ENCODE peak calls at places on chromosomes 2 and 18, in six cellular contexts. M is K562, I is HCT116, P is PC-3, Q is foreskin fibroblast, J is AG04450. A is an unnamed sample.

GRCh38 chr18:79463424-79463960 is 67.8 kb downstream of the NFATC1 start:
- DNase-seq in Q (no peak), P (no peak), J (no peak), M (no peak), I (no peak), A (no peak)

GRCh38 chr2:39492095-39492590 is 55.1 kb upstream of the MAP4K3 start:
- DNase-seq in M (peak), P (peak), Q (peak), J (peak), I (no peak), A (peak)

GRCh38 chr2:85741811-85742507 is 11.8 kb upstream of the ATOH8 start:
- DNase-seq in P (peak), Q (peak), M (no peak), I (no peak), J (peak), A (peak)

GRCh38 chr18:10400534-10400933 is 53.9 kb upstream of the APCDD1 start:
- DNase-seq in I (no peak), P (no peak), Q (no peak), M (no peak), J (no peak), A (no peak)

GRCh38 chr2:102621630-102622029 is 2.3 kb downstream of the SLC9A2 start:
- DNase-seq in P (peak), M (no peak), Q (no peak), I (no peak), J (no peak), A (no peak)

GRCh38 chr2:232522014-232522854 is 2.0 kb downstream of the PRSS56 start:
- DNase-seq in P (peak), I (no peak), J (no peak), M (peak), Q (no peak), A (no peak)

GRCh38 chr18:69349912-69350597 is 50.6 kb upstream of the DOK6 start:
- DNase-seq in P (no peak), M (no peak), I (no peak), J (no peak), Q (no peak), A (no peak)

GRCh38 chr18:39773656-39774055 is 2181.4 kb upstream of the PIK3C3 start:
- DNase-seq in J (no peak), I (no peak), Q (no peak), P (no peak), M (no peak), A (no peak)

GRCh38 chr2:39141346-39142011 is 20.6 kb upstream of the SOS1 start:
- DNase-seq in J (no peak), Q (no peak), M (no peak), I (no peak), P (peak), A (no peak)

GRCh38 chr2:239589855-239590254 is 189.0 kb upstream of the HDAC4 start:
- DNase-seq in M (no peak), J (no peak), I (no peak), P (no peak), Q (no peak), A (no peak)

GRCh38 chr18:48983793-48984437 is 33.1 kb upstream of the SMAD7 start:
- DNase-seq in P (no peak), I (no peak), M (no peak), Q (no peak), J (no peak), A (no peak)

GRCh38 chr18:26547302-26548143 is 830 bp downstream of the KCTD1 start:
- DNase-seq in M (no peak), Q (peak), P (no peak), I (no peak), J (peak), A (peak)

GRCh38 chr2:23286765-23287155 is 98.2 kb upstream of the KLHL29 start:
- DNase-seq in P (peak), Q (peak), I (no peak), J (no peak), M (no peak), A (peak)

GRCh38 chr2:6730003-6730402 is 135.7 kb downstream of the CMPK2 start:
- DNase-seq in J (no peak), P (peak), I (no peak), Q (no peak), M (no peak), A (no peak)

GRCh38 chr18:47254341-47254939 is 3.0 kb upstream of the SKOR2 start:
- DNase-seq in J (peak), I (no peak), Q (no peak), M (peak), P (peak), A (no peak)

GRCh38 chr2:234444888-234445287 is 52.0 kb downstream of the ARL4C start:
- DNase-seq in J (peak), Q (peak), P (no peak), M (no peak), I (no peak), A (peak)

GRCh38 chr2:72669121-72669520 is 156.7 kb downstream of the EXOC6B start:
- DNase-seq in Q (peak), M (no peak), J (peak), P (peak), I (no peak), A (peak)

GRCh38 chr2:82539222-82539621 is 1919.9 kb downstream of the SUCLG1 start:
- DNase-seq in P (no peak), M (no peak), Q (no peak), J (no peak), I (no peak), A (no peak)

GRCh38 chr2:46767706-46768105 is 147.9 kb downstream of the MCFD2 start:
- DNase-seq in J (no peak), M (no peak), P (no peak), Q (no peak), I (no peak), A (no peak)

GRCh38 chr2:28753043-28753683 is 1.5 kb downstream of the PPP1CB start:
- DNase-seq in M (peak), Q (peak), I (peak), J (peak), P (peak), A (peak)

GRCh38 chr2:240934701-240935100 is 28.6 kb downstream of the CROCC2 start:
- DNase-seq in P (no peak), J (no peak), I (no peak), Q (no peak), M (no peak), A (no peak)

GRCh38 chr2:132585982-132586608 is 83.9 kb downstream of the LYPD1 start:
- DNase-seq in M (no peak), J (no peak), Q (no peak), I (no peak), P (no peak), A (no peak)

GRCh38 chr2:23905155-23905554 is 21.8 kb downstream of the ATAD2B start:
- DNase-seq in M (no peak), P (no peak), I (no peak), Q (no peak), J (no peak), A (no peak)

GRCh38 chr18:4433762-4434161 is 21.3 kb downstream of the DLGAP1 start:
- DNase-seq in Q (no peak), I (no peak), M (no peak), P (peak), J (no peak), A (no peak)

GRCh38 chr2:38557217-38557616 is 45.5 kb downstream of the HNRNPLL start:
- DNase-seq in J (no peak), M (no peak), Q (no peak), P (no peak), I (no peak), A (no peak)

GRCh38 chr18:27983780-27984179 is 193.2 kb downstream of the CDH2 start:
- DNase-seq in J (no peak), I (no peak), P (peak), M (no peak), Q (no peak), A (no peak)

GRCh38 chr2:181305151-181306123 is 151.7 kb upstream of the ITGA4 start:
- DNase-seq in J (no peak), M (no peak), Q (no peak), I (no peak), P (no peak), A (no peak)

GRCh38 chr2:4674007-4674406 is 970.6 kb downstream of the DCDC2C start:
- DNase-seq in P (no peak), J (no peak), I (no peak), M (no peak), Q (no peak), A (no peak)

GRCh38 chr2:9174771-9175441 is 31.7 kb upstream of the ASAP2 start:
- DNase-seq in M (no peak), P (peak), Q (peak), J (peak), I (no peak), A (no peak)

GRCh38 chr2:161163438-161163837 is 3.2 kb downstream of the TANK start:
- DNase-seq in I (no peak), M (no peak), J (no peak), Q (no peak), P (no peak), A (no peak)

GRCh38 chr2:85704800-85705679 is 10.9 kb downstream of the GNLY start:
- DNase-seq in Q (no peak), J (no peak), P (no peak), M (no peak), I (no peak), A (no peak)

GRCh38 chr2:675982-676646 is 1.1 kb downstream of the TMEM18 start:
- DNase-seq in P (peak), J (peak), Q (peak), I (no peak), M (peak), A (peak)

GRCh38 chr2:11976090-11976489 is 229.7 kb downstream of the LPIN1 start:
- DNase-seq in Q (no peak), M (no peak), I (no peak), P (peak), J (no peak), A (no peak)

GRCh38 chr18:2998644-2999043 is 14.3 kb downstream of the LPIN2 start:
- DNase-seq in J (no peak), Q (no peak), M (no peak), P (no peak), I (no peak), A (no peak)

GRCh38 chr2:168159754-168160585 is 87.4 kb downstream of the STK39 start:
- DNase-seq in Q (no peak), P (no peak), M (no peak), J (no peak), I (no peak), A (no peak)

GRCh38 chr2:168157070-168157469 is 90.3 kb downstream of the STK39 start:
- DNase-seq in M (no peak), J (no peak), Q (no peak), I (no peak), P (no peak), A (no peak)

GRCh38 chr2:168157926-168158325 is 89.5 kb downstream of the STK39 start:
- DNase-seq in P (peak), M (no peak), J (no peak), I (no peak), Q (no peak), A (no peak)

GRCh38 chr2:168156661-168157060 is 90.7 kb downstream of the STK39 start:
- DNase-seq in P (peak), J (no peak), I (no peak), Q (peak), M (no peak), A (peak)

GRCh38 chr2:168160897-168161296 is 86.5 kb downstream of the STK39 start:
- DNase-seq in M (peak), J (no peak), I (peak), Q (no peak), P (peak), A (no peak)
- TF ChIP-seq CTCF in M (peak), J (peak), I (peak), Q (no peak), P (peak), A (no peak)

GRCh38 chr2:26244479-26245230 is at the start of the genes HADHA and HADHB:
- DNase-seq in J (peak), I (peak), P (peak), Q (peak), M (peak), A (peak)

GRCh38 chr2:26245810-26246209 is 1.1 kb downstream of the HADHB start:
- DNase-seq in I (no peak), Q (no peak), M (no peak), J (no peak), P (peak), A (no peak)

GRCh38 chr2:26249625-26250024 is 4.9 kb downstream of the HADHB start:
- DNase-seq in Q (no peak), P (no peak), J (no peak), I (no peak), M (no peak), A (no peak)

GRCh38 chr2:26245231-26245732 is 543 bp downstream of the HADHB start:
- DNase-seq in Q (no peak), I (no peak), M (peak), J (no peak), P (peak), A (no peak)

GRCh38 chr2:26246818-26247217 is 2.1 kb downstream of the HADHB start:
- DNase-seq in J (peak), M (peak), P (peak), Q (no peak), I (no peak), A (peak)
- H3K4me3 ChIP-seq in J (no peak), M (peak), P (peak), Q (no peak), I (no peak), A (no peak)

GRCh38 chr2:226795281-226796011 is 4.2 kb downstream of the IRS1 start:
- DNase-seq in P (peak), Q (peak), J (no peak), M (no peak), I (no peak), A (no peak)

GRCh38 chr2:226797289-226797988 is 2.2 kb downstream of the IRS1 start:
- DNase-seq in Q (peak), M (no peak), J (no peak), I (no peak), P (peak), A (no peak)

GRCh38 chr2:226796012-226796839 is 3.4 kb downstream of the IRS1 start:
- DNase-seq in Q (no peak), M (no peak), P (peak), I (no peak), J (no peak), A (no peak)

GRCh38 chr2:226797989-226798421 is 1.6 kb downstream of the IRS1 start:
- DNase-seq in M (no peak), Q (no peak), J (no peak), I (no peak), P (no peak), A (no peak)

DNA sequence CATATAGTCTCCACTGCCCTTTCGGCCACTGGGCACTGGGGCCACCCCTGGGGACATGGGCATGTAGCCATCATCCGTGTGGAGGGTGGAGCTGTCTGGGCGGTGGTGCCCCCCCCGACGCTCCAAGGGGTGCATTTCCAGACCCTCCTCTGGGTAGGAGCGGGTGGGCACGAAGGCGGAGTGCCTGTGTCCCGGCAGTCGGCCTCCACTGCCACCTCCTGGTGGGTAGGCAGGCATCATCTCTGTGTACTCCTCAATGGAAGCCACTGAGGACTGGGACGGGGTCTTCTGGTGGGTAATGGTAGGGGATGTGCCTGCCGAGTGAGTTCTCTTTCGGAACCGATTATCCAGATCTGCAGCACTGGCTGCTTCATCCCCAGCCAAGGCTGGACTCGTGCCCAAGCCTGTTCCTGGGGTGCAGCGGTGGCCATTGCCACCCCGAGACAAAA is 2.8 kb downstream of the IRS1 start:
- DNase-seq in M (no peak), J (no peak), I (no peak), P (peak), Q (peak), A (no peak)
- TF ChIP-seq CTCF in M (no peak), J (peak), I (no peak), P (peak), Q (peak), A (peak)

GRCh38 chr2:113697516-113697915 is 58.9 kb downstream of the SLC35F5 start:
- DNase-seq in M (no peak), I (no peak), P (no peak), Q (no peak), J (no peak), A (no peak)

GRCh38 chr2:113694438-113694837 is 62.0 kb downstream of the SLC35F5 start:
- DNase-seq in Q (no peak), P (no peak), I (no peak), M (no peak), J (no peak), A (no peak)

GRCh38 chr2:113692698-113693428 is 63.6 kb downstream of the SLC35F5 start:
- DNase-seq in Q (no peak), I (no peak), J (no peak), M (no peak), P (no peak), A (no peak)
- H3K4me3 ChIP-seq in Q (no peak), I (no peak), J (no peak), M (no peak), P (no peak), A (no peak)

A was measured in AG09309.